ENCODE peak calls at places on chromosomes 12 and 14, in nine cellular contexts. One of them, this sample, is unnamed.

GRCh38 chr14:99573000-99573330 is 31.0 kb downstream of the CCDC85C start:
- DNase-seq in A549: no peak
- DNase-seq in fibroblast of lung: no peak
- DNase-seq in thoracic aorta: no peak
- DNase-seq in CD8-positive, alpha-beta T cell: no peak
- DNase-seq in progenitor cell of endocrine pancreas: no peak
- DNase-seq in endothelial cell: no peak
- DNase-seq in colonic mucosa: no peak
- DNase-seq in psoas muscle: no peak
- DNase-seq in this sample: no peak

GRCh38 chr12:128643106-128643651 is 180.6 kb downstream of the SLC15A4 start:
- DNase-seq in A549: no peak
- DNase-seq in fibroblast of lung: no peak
- DNase-seq in thoracic aorta: no peak
- DNase-seq in CD8-positive, alpha-beta T cell: no peak
- DNase-seq in progenitor cell of endocrine pancreas: no peak
- DNase-seq in endothelial cell: no peak
- DNase-seq in colonic mucosa: no peak
- DNase-seq in psoas muscle: no peak
- DNase-seq in this sample: no peak

GRCh38 chr12:30862486-30862885 is 64.1 kb upstream of the TSPAN11 start:
- DNase-seq in A549: no peak
- DNase-seq in fibroblast of lung: peak; percentile 18
- DNase-seq in thoracic aorta: no peak
- DNase-seq in CD8-positive, alpha-beta T cell: no peak
- DNase-seq in progenitor cell of endocrine pancreas: no peak
- DNase-seq in endothelial cell: no peak
- DNase-seq in colonic mucosa: no peak
- DNase-seq in psoas muscle: no peak
- DNase-seq in this sample: no peak

GRCh38 chr12:122513660-122514059 is 12.9 kb upstream of the ZCCHC8 start:
- DNase-seq in A549: no peak
- DNase-seq in fibroblast of lung: no peak
- DNase-seq in thoracic aorta: no peak
- DNase-seq in CD8-positive, alpha-beta T cell: no peak
- DNase-seq in progenitor cell of endocrine pancreas: no peak
- DNase-seq in endothelial cell: no peak
- DNase-seq in colonic mucosa: no peak
- DNase-seq in psoas muscle: no peak
- DNase-seq in this sample: no peak

GRCh38 chr12:51009038-51009437 is 17.1 kb downstream of the SLC11A2 start:
- DNase-seq in A549: no peak
- DNase-seq in fibroblast of lung: no peak
- DNase-seq in thoracic aorta: no peak
- DNase-seq in CD8-positive, alpha-beta T cell: peak; percentile 74
- DNase-seq in progenitor cell of endocrine pancreas: no peak
- DNase-seq in endothelial cell: no peak
- DNase-seq in colonic mucosa: peak; percentile 44
- DNase-seq in psoas muscle: peak; percentile 85
- DNase-seq in this sample: no peak

GRCh38 chr12:117169548-117169947 is 20.7 kb downstream of the FBXO21 start:
- DNase-seq in A549: no peak
- DNase-seq in fibroblast of lung: no peak
- DNase-seq in thoracic aorta: no peak
- DNase-seq in CD8-positive, alpha-beta T cell: no peak
- DNase-seq in progenitor cell of endocrine pancreas: no peak
- DNase-seq in endothelial cell: no peak
- DNase-seq in colonic mucosa: no peak
- DNase-seq in psoas muscle: no peak
- DNase-seq in this sample: no peak

GRCh38 chr12:104588048-104588942 is 131.5 kb downstream of the CHST11 start:
- DNase-seq in A549: peak; percentile 86
- DNase-seq in fibroblast of lung: peak; percentile 59
- DNase-seq in thoracic aorta: no peak
- DNase-seq in CD8-positive, alpha-beta T cell: no peak
- DNase-seq in progenitor cell of endocrine pancreas: no peak
- DNase-seq in endothelial cell: no peak
- DNase-seq in colonic mucosa: no peak
- DNase-seq in psoas muscle: no peak
- DNase-seq in this sample: peak; percentile 45

GRCh38 chr14:81382517-81383225 is 17.5 kb downstream of the STON2 start:
- DNase-seq in A549: no peak
- DNase-seq in fibroblast of lung: no peak
- DNase-seq in thoracic aorta: no peak
- DNase-seq in CD8-positive, alpha-beta T cell: no peak
- DNase-seq in progenitor cell of endocrine pancreas: no peak
- DNase-seq in endothelial cell: no peak
- DNase-seq in colonic mucosa: no peak
- DNase-seq in psoas muscle: no peak
- DNase-seq in this sample: no peak

GRCh38 chr12:12562016-12562483 is 613 bp downstream of the DUSP16 start:
- DNase-seq in A549: peak; percentile 33
- DNase-seq in fibroblast of lung: peak; percentile 37
- DNase-seq in thoracic aorta: no peak
- DNase-seq in CD8-positive, alpha-beta T cell: peak; percentile 61
- DNase-seq in progenitor cell of endocrine pancreas: peak; percentile 22
- DNase-seq in endothelial cell: peak; percentile 31
- DNase-seq in colonic mucosa: peak; percentile 29
- DNase-seq in psoas muscle: peak; percentile 60
- DNase-seq in this sample: no peak

GRCh38 chr12:106360400-106360994 is 2.9 kb downstream of the POLR3B start:
- DNase-seq in A549: no peak
- DNase-seq in fibroblast of lung: no peak
- DNase-seq in thoracic aorta: no peak
- DNase-seq in CD8-positive, alpha-beta T cell: no peak
- DNase-seq in progenitor cell of endocrine pancreas: no peak
- DNase-seq in endothelial cell: no peak
- DNase-seq in colonic mucosa: no peak
- DNase-seq in psoas muscle: no peak
- DNase-seq in this sample: no peak

GRCh38 chr12:9731797-9732196 is 1.1 kb downstream of the CLECL1 start:
- DNase-seq in A549: no peak
- DNase-seq in fibroblast of lung: no peak
- DNase-seq in thoracic aorta: no peak
- DNase-seq in CD8-positive, alpha-beta T cell: no peak
- DNase-seq in progenitor cell of endocrine pancreas: no peak
- DNase-seq in endothelial cell: no peak
- DNase-seq in colonic mucosa: no peak
- DNase-seq in psoas muscle: no peak
- DNase-seq in this sample: no peak

GRCh38 chr12:69886715-69887114 is 61.7 kb downstream of the MYRFL start:
- DNase-seq in A549: no peak
- DNase-seq in fibroblast of lung: no peak
- DNase-seq in thoracic aorta: no peak
- DNase-seq in CD8-positive, alpha-beta T cell: no peak
- DNase-seq in progenitor cell of endocrine pancreas: no peak
- DNase-seq in endothelial cell: no peak
- DNase-seq in colonic mucosa: no peak
- DNase-seq in psoas muscle: no peak
- DNase-seq in this sample: no peak

GRCh38 chr12:92002195-92002649 is 143.4 kb downstream of the BTG1 start:
- DNase-seq in A549: no peak
- DNase-seq in fibroblast of lung: no peak
- DNase-seq in thoracic aorta: no peak
- DNase-seq in CD8-positive, alpha-beta T cell: no peak
- DNase-seq in progenitor cell of endocrine pancreas: no peak
- DNase-seq in endothelial cell: no peak
- DNase-seq in colonic mucosa: no peak
- DNase-seq in psoas muscle: no peak
- DNase-seq in this sample: no peak

GRCh38 chr12:78725951-78726550 is 138.5 kb upstream of the SYT1 start:
- DNase-seq in A549: no peak
- DNase-seq in fibroblast of lung: no peak
- DNase-seq in thoracic aorta: no peak
- DNase-seq in CD8-positive, alpha-beta T cell: no peak
- DNase-seq in progenitor cell of endocrine pancreas: no peak
- DNase-seq in endothelial cell: no peak
- DNase-seq in colonic mucosa: peak; percentile 38
- DNase-seq in psoas muscle: no peak
- DNase-seq in this sample: no peak

GRCh38 chr14:65471038-65471878 is 58.7 kb downstream of the FUT8 start:
- DNase-seq in A549: no peak
- DNase-seq in fibroblast of lung: no peak
- DNase-seq in thoracic aorta: no peak
- DNase-seq in CD8-positive, alpha-beta T cell: no peak
- DNase-seq in progenitor cell of endocrine pancreas: no peak
- DNase-seq in endothelial cell: no peak
- DNase-seq in colonic mucosa: no peak
- DNase-seq in psoas muscle: no peak
- DNase-seq in this sample: no peak

GRCh38 chr14:28765169-28765906 is 1.2 kb upstream of the FOXG1 start:
- DNase-seq in A549: no peak
- DNase-seq in fibroblast of lung: no peak
- DNase-seq in thoracic aorta: no peak
- DNase-seq in CD8-positive, alpha-beta T cell: no peak
- DNase-seq in progenitor cell of endocrine pancreas: no peak
- DNase-seq in endothelial cell: no peak
- DNase-seq in colonic mucosa: no peak
- DNase-seq in psoas muscle: no peak
- DNase-seq in this sample: no peak

GRCh38 chr12:128789356-128789929 is 34.3 kb downstream of the SLC15A4 start:
- DNase-seq in A549: no peak
- DNase-seq in fibroblast of lung: no peak
- DNase-seq in thoracic aorta: no peak
- DNase-seq in CD8-positive, alpha-beta T cell: no peak
- DNase-seq in progenitor cell of endocrine pancreas: no peak
- DNase-seq in endothelial cell: no peak
- DNase-seq in colonic mucosa: no peak
- DNase-seq in psoas muscle: no peak
- DNase-seq in this sample: no peak

GRCh38 chr14:24298892-24299254 is 707 bp downstream of the DHRS1 start:
- DNase-seq in A549: peak; percentile 42
- DNase-seq in fibroblast of lung: peak; percentile 20
- DNase-seq in thoracic aorta: no peak
- DNase-seq in CD8-positive, alpha-beta T cell: peak; percentile 46
- DNase-seq in progenitor cell of endocrine pancreas: no peak
- DNase-seq in endothelial cell: no peak
- DNase-seq in colonic mucosa: peak; percentile 42
- DNase-seq in psoas muscle: no peak
- DNase-seq in this sample: peak; percentile 60

GRCh38 chr12:125247477-125247876 is 182.2 kb downstream of the AACS start:
- DNase-seq in A549: peak; percentile 17
- DNase-seq in fibroblast of lung: no peak
- DNase-seq in thoracic aorta: no peak
- DNase-seq in CD8-positive, alpha-beta T cell: no peak
- DNase-seq in progenitor cell of endocrine pancreas: no peak
- DNase-seq in endothelial cell: no peak
- DNase-seq in colonic mucosa: no peak
- DNase-seq in psoas muscle: no peak
- DNase-seq in this sample: no peak

GRCh38 chr12:52020539-52021336 is 14.0 kb downstream of the TAMALIN start:
- DNase-seq in A549: peak; percentile 67
- DNase-seq in fibroblast of lung: peak; percentile 57
- DNase-seq in thoracic aorta: no peak
- DNase-seq in CD8-positive, alpha-beta T cell: peak; percentile 73
- DNase-seq in progenitor cell of endocrine pancreas: peak; percentile 64
- DNase-seq in endothelial cell: peak; percentile 82
- DNase-seq in colonic mucosa: no peak
- DNase-seq in psoas muscle: no peak
- DNase-seq in this sample: peak; percentile 66
- TF ChIP-seq CTCF in A549: peak; percentile 68
- TF ChIP-seq CTCF in fibroblast of lung: peak; percentile 86
- TF ChIP-seq CTCF in thoracic aorta: peak; percentile 48
- TF ChIP-seq CTCF in CD8-positive, alpha-beta T cell: peak; percentile 75
- TF ChIP-seq CTCF in progenitor cell of endocrine pancreas: peak; percentile 91
- TF ChIP-seq CTCF in endothelial cell: peak; percentile 81
- TF ChIP-seq CTCF in colonic mucosa: peak; percentile 44
- TF ChIP-seq CTCF in psoas muscle: peak; percentile 56
- TF ChIP-seq CTCF in this sample: peak; percentile 72

GRCh38 chr14:23094666-23095195 is at the start of gene ACIN1:
- DNase-seq in A549: peak; percentile 91
- DNase-seq in fibroblast of lung: peak; percentile 92
- DNase-seq in thoracic aorta: peak; percentile 40
- DNase-seq in CD8-positive, alpha-beta T cell: peak; percentile 83
- DNase-seq in progenitor cell of endocrine pancreas: peak; percentile 54
- DNase-seq in endothelial cell: no peak
- DNase-seq in colonic mucosa: peak; percentile 85
- DNase-seq in psoas muscle: no peak
- DNase-seq in this sample: peak; percentile 67
- TF ChIP-seq CTCF in A549: no peak
- TF ChIP-seq CTCF in fibroblast of lung: no peak
- TF ChIP-seq CTCF in thoracic aorta: no peak
- TF ChIP-seq CTCF in CD8-positive, alpha-beta T cell: no peak
- TF ChIP-seq CTCF in progenitor cell of endocrine pancreas: no peak
- TF ChIP-seq CTCF in endothelial cell: no peak
- TF ChIP-seq CTCF in colonic mucosa: no peak
- TF ChIP-seq CTCF in psoas muscle: no peak
- TF ChIP-seq CTCF in this sample: no peak

GRCh38 chr12:115770643-115771042 is 506.9 kb downstream of the MED13L start:
- DNase-seq in A549: no peak
- DNase-seq in fibroblast of lung: no peak
- DNase-seq in thoracic aorta: no peak
- DNase-seq in CD8-positive, alpha-beta T cell: no peak
- DNase-seq in progenitor cell of endocrine pancreas: no peak
- DNase-seq in endothelial cell: no peak
- DNase-seq in colonic mucosa: no peak
- DNase-seq in psoas muscle: no peak
- DNase-seq in this sample: no peak

GRCh38 chr12:115767921-115768320 is 509.6 kb downstream of the MED13L start:
- DNase-seq in A549: no peak
- DNase-seq in fibroblast of lung: no peak
- DNase-seq in thoracic aorta: no peak
- DNase-seq in CD8-positive, alpha-beta T cell: no peak
- DNase-seq in progenitor cell of endocrine pancreas: no peak
- DNase-seq in endothelial cell: no peak
- DNase-seq in colonic mucosa: no peak
- DNase-seq in psoas muscle: no peak
- DNase-seq in this sample: no peak

GRCh38 chr12:115774148-115774905 is 503.2 kb downstream of the MED13L start:
- DNase-seq in A549: peak; percentile 24
- DNase-seq in fibroblast of lung: no peak
- DNase-seq in thoracic aorta: no peak
- DNase-seq in CD8-positive, alpha-beta T cell: no peak
- DNase-seq in progenitor cell of endocrine pancreas: no peak
- DNase-seq in endothelial cell: no peak
- DNase-seq in colonic mucosa: peak; percentile 27
- DNase-seq in psoas muscle: no peak
- DNase-seq in this sample: no peak

GRCh38 chr12:115771601-115772000 is 505.9 kb downstream of the MED13L start:
- DNase-seq in A549: no peak
- DNase-seq in fibroblast of lung: no peak
- DNase-seq in thoracic aorta: no peak
- DNase-seq in CD8-positive, alpha-beta T cell: no peak
- DNase-seq in progenitor cell of endocrine pancreas: no peak
- DNase-seq in endothelial cell: no peak
- DNase-seq in colonic mucosa: no peak
- DNase-seq in psoas muscle: no peak
- DNase-seq in this sample: no peak

GRCh38 chr12:115771065-115771464 is 506.4 kb downstream of the MED13L start:
- DNase-seq in A549: peak; percentile 51
- DNase-seq in fibroblast of lung: peak; percentile 20
- DNase-seq in thoracic aorta: no peak
- DNase-seq in CD8-positive, alpha-beta T cell: no peak
- DNase-seq in progenitor cell of endocrine pancreas: no peak
- DNase-seq in endothelial cell: peak; percentile 4
- DNase-seq in colonic mucosa: peak; percentile 32
- DNase-seq in psoas muscle: no peak
- DNase-seq in this sample: no peak
- TF ChIP-seq CTCF in A549: peak; percentile 41
- TF ChIP-seq CTCF in fibroblast of lung: no peak
- TF ChIP-seq CTCF in thoracic aorta: no peak
- TF ChIP-seq CTCF in CD8-positive, alpha-beta T cell: no peak
- TF ChIP-seq CTCF in progenitor cell of endocrine pancreas: peak; percentile 44
- TF ChIP-seq CTCF in endothelial cell: no peak
- TF ChIP-seq CTCF in colonic mucosa: no peak
- TF ChIP-seq CTCF in psoas muscle: no peak
- TF ChIP-seq CTCF in this sample: no peak

GRCh38 chr12:113464852-113465719 is 6.6 kb downstream of the LHX5 start:
- DNase-seq in A549: no peak
- DNase-seq in fibroblast of lung: no peak
- DNase-seq in thoracic aorta: no peak
- DNase-seq in CD8-positive, alpha-beta T cell: no peak
- DNase-seq in progenitor cell of endocrine pancreas: no peak
- DNase-seq in endothelial cell: peak; percentile 28
- DNase-seq in colonic mucosa: no peak
- DNase-seq in psoas muscle: no peak
- DNase-seq in this sample: no peak
- TF ChIP-seq CTCF in A549: no peak
- TF ChIP-seq CTCF in fibroblast of lung: no peak
- TF ChIP-seq CTCF in thoracic aorta: no peak
- TF ChIP-seq CTCF in CD8-positive, alpha-beta T cell: no peak
- TF ChIP-seq CTCF in progenitor cell of endocrine pancreas: peak; percentile 21
- TF ChIP-seq CTCF in endothelial cell: no peak
- TF ChIP-seq CTCF in colonic mucosa: no peak
- TF ChIP-seq CTCF in psoas muscle: no peak
- TF ChIP-seq CTCF in this sample: no peak

This sample was measured in Calu3.